ENCODE peak calls at places on chromosomes 13 and 19, in nine cellular contexts. O, H, J, U, D, C, T, B and R are unnamed samples.

GRCh38 chr19:49133621-49134454 is 14.5 kb downstream of the PPFIA3 start:
- DNase-seq in O (no peak), H (no peak), J (no peak), U (peak; percentile 54), D (peak; percentile 67), C (peak; percentile 73), T (no peak), B (peak; percentile 72), R (no peak)

GRCh38 chr19:51721905-51722304 is 1.9 kb downstream of the HAS1 start:
- DNase-seq in O (no peak), H (no peak), J (no peak), U (no peak), D (no peak), C (no peak), T (no peak), B (no peak), R (no peak)

GRCh38 chr19:472005-472858 is 11.4 kb upstream of the SHC2 start:
- DNase-seq in O (no peak), H (no peak), J (no peak), U (no peak), D (no peak), C (no peak), T (no peak), B (no peak), R (no peak)

GRCh38 chr13:107808388-107808787 is 406.9 kb downstream of the LIG4 start:
- DNase-seq in O (no peak), H (no peak), J (no peak), U (no peak), D (no peak), C (no peak), T (no peak), B (no peak), R (no peak)

GRCh38 chr19:2302319-2303208 is 5.4 kb downstream of the LINGO3 start:
- DNase-seq in O (no peak), H (no peak), J (no peak), U (peak; percentile 38), D (peak; percentile 82), C (no peak), T (no peak), B (no peak), R (no peak)

GRCh38 chr19:802888-803561 is 5.8 kb downstream of the PTBP1 start:
- DNase-seq in O (no peak), H (no peak), J (no peak), U (no peak), D (no peak), C (no peak), T (peak; percentile 80), B (no peak), R (peak; percentile 1)

GRCh38 chr13:44797685-44798084 is 191.6 kb downstream of the NUFIP1 start:
- DNase-seq in O (peak; percentile 35), H (no peak), J (no peak), U (no peak), D (no peak), C (no peak), T (no peak), B (no peak), R (no peak)

GRCh38 chr19:9150650-9151049 is 10.5 kb downstream of the ZNF317 start:
- DNase-seq in O (no peak), H (no peak), J (no peak), U (no peak), D (no peak), C (no peak), T (no peak), B (no peak), R (no peak)

GRCh38 chr19:58229255-58229639 is 533 bp downstream of the ZNF544 start:
- DNase-seq in O (peak; percentile 30), H (no peak), J (no peak), U (peak; percentile 17), D (peak; percentile 65), C (peak; percentile 45), T (no peak), B (no peak), R (no peak)

GRCh38 chr19:13262450-13262849 is 112.2 kb downstream of the IER2 start:
- DNase-seq in O (peak; percentile 17), H (no peak), J (peak; percentile 65), U (peak; percentile 68), D (peak; percentile 22), C (no peak), T (no peak), B (peak; percentile 34), R (no peak)

GRCh38 chr13:102020611-102021216 is 381.1 kb downstream of the FGF14 start:
- DNase-seq in O (no peak), H (no peak), J (no peak), U (no peak), D (no peak), C (no peak), T (no peak), B (no peak), R (no peak)

GRCh38 chr13:111514646-111515617 is 194.5 kb downstream of the TEX29 start:
- DNase-seq in O (no peak), H (no peak), J (no peak), U (no peak), D (no peak), C (no peak), T (no peak), B (no peak), R (no peak)

GRCh38 chr13:21853779-21854178 is 182.9 kb downstream of the FGF9 start:
- DNase-seq in O (no peak), H (no peak), J (no peak), U (no peak), D (no peak), C (no peak), T (no peak), B (no peak), R (no peak)

GRCh38 chr19:18457478-18458331 is 19.8 kb upstream of the ISYNA1 start:
- DNase-seq in O (no peak), H (no peak), J (no peak), U (no peak), D (no peak), C (no peak), T (no peak), B (no peak), R (no peak)

GRCh38 chr13:29861694-29862110 is 11.3 kb upstream of the UBL3 start:
- DNase-seq in O (no peak), H (no peak), J (no peak), U (no peak), D (no peak), C (no peak), T (no peak), B (no peak), R (no peak)

GRCh38 chr19:43444531-43445340 is 20.7 kb downstream of the LYPD3 start:
- DNase-seq in O (no peak), H (no peak), J (no peak), U (no peak), D (no peak), C (no peak), T (no peak), B (no peak), R (no peak)

GRCh38 chr19:46428278-46429141 is at the start of gene PNMA8C:
- DNase-seq in O (no peak), H (peak; percentile 15), J (no peak), U (peak; percentile 22), D (peak; percentile 97), C (peak; percentile 78), T (peak; percentile 92), B (peak; percentile 89), R (peak; percentile 70)

GRCh38 chr19:18098891-18099622 is 1.5 kb downstream of the MAST3 start:
- DNase-seq in O (no peak), H (no peak), J (peak; percentile 84), U (peak; percentile 86), D (peak; percentile 50), C (peak; percentile 78), T (no peak), B (no peak), R (peak; percentile 94)

GRCh38 chr13:100497394-100497793 is 91.2 kb downstream of the GGACT start:
- DNase-seq in O (no peak), H (no peak), J (no peak), U (no peak), D (no peak), C (no peak), T (no peak), B (no peak), R (no peak)

GRCh38 chr19:15696654-15697194 is 23.8 kb downstream of the CYP4F12 start:
- DNase-seq in O (no peak), H (no peak), J (no peak), U (no peak), D (no peak), C (no peak), T (no peak), B (no peak), R (no peak)

GRCh38 chr13:30618186-30618937 is 642 bp downstream of the USPL1 start:
- DNase-seq in O (no peak), H (no peak), J (no peak), U (peak; percentile 38), D (peak; percentile 15), C (peak; percentile 35), T (no peak), B (no peak), R (peak; percentile 42)

GRCh38 chr13:23020246-23020843 is 160.4 kb upstream of the SGCG start:
- DNase-seq in O (peak; percentile 52), H (no peak), J (peak; percentile 42), U (peak; percentile 7), D (peak; percentile 76), C (peak; percentile 61), T (no peak), B (peak; percentile 43), R (peak; percentile 12)

GRCh38 chr19:3632739-3633558 is 6.4 kb upstream of the CACTIN start:
- DNase-seq in O (no peak), H (no peak), J (no peak), U (no peak), D (no peak), C (no peak), T (no peak), B (no peak), R (no peak)